ENCODE peak calls at places on chromosomes 7 and 10, in six cellular contexts. I is activated CD4-positive, alpha-beta T cell treated with anti-CD3 and anti-CD28 coated beads for 1 hour; S is fibroblast of lung; A is anterior cingulate cortex; G is GF-D8; R is left ventricle myocardium inferior. Y is an unnamed sample.

GRCh38 chr10:48543445-48543844 is 61.4 kb downstream of the ARHGAP22 start:
- DNase-seq in S (no peak), A (no peak), R (no peak), I (no peak), G (no peak), Y (no peak)

GRCh38 chr7:155090647-155091046 is 20.5 kb downstream of the HTR5A start:
- DNase-seq in I (no peak), R (no peak), G (no peak), A (no peak), S (no peak), Y (no peak)

GRCh38 chr10:102918817-102919236 is 733 bp downstream of the CNNM2 start:
- DNase-seq in S (no peak), G (no peak), A (no peak), R (no peak), I (peak), Y (peak)

GRCh38 chr10:42932735-42933453 is 144.0 kb upstream of the RET start:
- DNase-seq in A (no peak), S (no peak), I (peak), R (no peak), G (no peak), Y (peak)

GRCh38 chr10:118106426-118106825 is 59.7 kb upstream of the RAB11FIP2 start:
- DNase-seq in I (no peak), G (no peak), R (no peak), A (no peak), S (peak), Y (no peak)

GRCh38 chr7:5528071-5528814 is 104.6 kb upstream of the TNRC18 start:
- DNase-seq in G (no peak), I (peak), A (no peak), S (no peak), R (peak), Y (peak)

GRCh38 chr7:130781346-130781745 is 47.3 kb upstream of the KLF14 start:
- DNase-seq in G (no peak), I (no peak), A (no peak), R (no peak), S (no peak), Y (no peak)

GRCh38 chr7:37832194-37832593 is 16.2 kb upstream of the NME8 start:
- DNase-seq in I (no peak), G (peak), A (peak), S (peak), R (peak), Y (no peak)

GRCh38 chr7:108570146-108570755 is 577 bp downstream of the DNAJB9 start:
- DNase-seq in R (peak), G (peak), I (peak), S (peak), A (peak), Y (peak)

GRCh38 chr7:107463139-107464078 is 6.4 kb upstream of the GPR22 start:
- DNase-seq in G (no peak), A (peak), S (peak), R (peak), I (peak), Y (peak)

GRCh38 chr10:109931153-109931552 is 7.8 kb upstream of the XPNPEP1 start:
- DNase-seq in A (no peak), G (no peak), I (no peak), R (no peak), S (no peak), Y (no peak)

GRCh38 chr10:128047991-128048826 is 78.0 kb downstream of the MKI67 start:
- DNase-seq in A (no peak), I (no peak), R (no peak), G (peak), S (peak), Y (peak)

GRCh38 chr7:121329460-121330052 is 756 bp downstream of the WNT16 start:
- DNase-seq in G (no peak), R (no peak), S (peak), A (no peak), I (no peak), Y (no peak)

GRCh38 chr10:84925495-84925894 is 597.1 kb downstream of the CCSER2 start:
- DNase-seq in S (no peak), G (no peak), A (no peak), I (no peak), R (no peak), Y (no peak)

GRCh38 chr7:88455696-88456095 is 149.0 kb upstream of the STEAP4 start:
- DNase-seq in S (peak), I (no peak), R (no peak), G (no peak), A (no peak), Y (no peak)

GRCh38 chr10:86391236-86391840 is 24.7 kb upstream of the GRID1 start:
- DNase-seq in G (no peak), I (no peak), R (no peak), A (no peak), S (no peak), Y (no peak)